ENCODE peak calls at places on chromosomes 12 and 14, in ten cellular contexts. I is activated T-cell treated with anti-CD3 and anti-CD28 coated beads, Interleukin-2, amount 50 U/mL, for 1 hour; F is NCI-H1436; U is PC-3; D is GM18507; X is stimulated activated CD4-positive, alpha-beta T cell treated with anti-CD3 and anti-CD28 coated beads, Interleukin-1b, Interleukin-23, amount 100 ng/mL, for 1 hour; M is amniotic stem cell; H is mesenchymal stem cell; J is GM19239; B is HS-5. K is an unnamed sample.

GRCh38 chr12:2080604-2081003 is 27.8 kb downstream of the CACNA1C start:
- DNase-seq in I (no peak), F (no peak), U (no peak), D (no peak), X (no peak), M (no peak), H (no peak), J (no peak), B (no peak), K (no peak)

GRCh38 chr12:106205208-106206069 is 42.4 kb downstream of the CKAP4 start:
- DNase-seq in I (no peak), F (no peak), U (peak), D (no peak), X (no peak), M (no peak), H (no peak), J (no peak), B (no peak), K (no peak)

GRCh38 chr12:117119592-117120198 is 20.5 kb upstream of the TESC start:
- DNase-seq in I (peak), F (peak), U (peak), D (peak), X (no peak), M (no peak), H (peak), J (peak), B (no peak), K (peak)

GRCh38 chr12:90490355-90490754 is 464.6 kb downstream of the CCER1 start:
- DNase-seq in I (no peak), F (no peak), U (no peak), D (no peak), X (no peak), M (no peak), H (no peak), J (no peak), B (no peak), K (no peak)

GRCh38 chr12:133222211-133222610 is 13.5 kb downstream of the ANHX start:
- DNase-seq in I (no peak), F (no peak), U (no peak), D (no peak), X (no peak), M (no peak), H (no peak), J (no peak), B (no peak), K (no peak)

GRCh38 chr12:27331299-27331926 is 1.2 kb upstream of the BMAL2 start:
- DNase-seq in I (no peak), F (no peak), U (peak), D (peak), X (no peak), M (peak), H (peak), J (peak), B (peak), K (no peak)

GRCh38 chr14:104864267-104865068 is 600 bp upstream of the CEP170B start:
- DNase-seq in I (no peak), F (no peak), U (peak), D (no peak), X (no peak), M (no peak), H (no peak), J (no peak), B (no peak), K (no peak)

GRCh38 chr12:130557201-130557600 is 158.9 kb downstream of the RIMBP2 start:
- DNase-seq in I (no peak), F (no peak), U (no peak), D (no peak), X (no peak), M (no peak), H (no peak), J (no peak), B (no peak), K (no peak)

GRCh38 chr14:99127651-99128167 is 144.3 kb downstream of the BCL11B start:
- DNase-seq in I (no peak), F (no peak), U (peak), D (no peak), X (no peak), M (no peak), H (no peak), J (no peak), B (no peak), K (no peak)

GRCh38 chr12:122023339-122024131 is 1.9 kb downstream of the BCL7A start:
- DNase-seq in I (no peak), F (no peak), U (peak), D (no peak), X (no peak), M (peak), H (peak), J (no peak), B (peak), K (no peak)

GRCh38 chr14:65790185-65790815 is 377.8 kb downstream of the FUT8 start:
- DNase-seq in I (no peak), F (no peak), U (no peak), D (no peak), X (no peak), M (no peak), H (no peak), J (no peak), B (no peak), K (no peak)

GRCh38 chr12:53048780-53049401 is 974 bp upstream of the TNS2 start:
- DNase-seq in I (no peak), F (no peak), U (no peak), D (no peak), X (no peak), M (no peak), H (peak), J (no peak), B (no peak), K (no peak)

GRCh38 chr12:117049295-117049694 is 49.9 kb downstream of the TESC start:
- DNase-seq in I (no peak), F (no peak), U (no peak), D (no peak), X (no peak), M (no peak), H (no peak), J (no peak), B (no peak), K (no peak)

GRCh38 chr14:90456551-90456950 is 59.7 kb downstream of the CALM1 start:
- DNase-seq in I (no peak), F (no peak), U (no peak), D (no peak), X (no peak), M (no peak), H (no peak), J (no peak), B (no peak), K (no peak)

GRCh38 chr12:18139989-18140596 is 50.1 kb upstream of the RERGL start:
- DNase-seq in I (no peak), F (peak), U (peak), D (no peak), X (no peak), M (peak), H (peak), J (no peak), B (peak), K (no peak)

GRCh38 chr12:13911756-13912554 is 69.4 kb downstream of the GRIN2B start:
- DNase-seq in I (no peak), F (no peak), U (no peak), D (no peak), X (no peak), M (no peak), H (no peak), J (no peak), B (no peak), K (no peak)

GRCh38 chr12:4720637-4720995 is 416 bp downstream of the GALNT8 start:
- DNase-seq in I (no peak), F (no peak), U (no peak), D (no peak), X (no peak), M (no peak), H (no peak), J (no peak), B (no peak), K (peak)

GRCh38 chr12:80659512-80660094 is 47.8 kb upstream of the MYF6 start:
- DNase-seq in I (no peak), F (no peak), U (no peak), D (no peak), X (no peak), M (no peak), H (no peak), J (no peak), B (no peak), K (no peak)

GRCh38 chr12:15540469-15540872 is 218.2 kb downstream of the PTPRO start:
- DNase-seq in I (no peak), F (no peak), U (no peak), D (no peak), X (no peak), M (no peak), H (peak), J (no peak), B (peak), K (no peak)

GRCh38 chr12:2244013-2244861 is 191.4 kb downstream of the CACNA1C start:
- DNase-seq in I (no peak), F (peak), U (peak), D (no peak), X (no peak), M (peak), H (peak), J (no peak), B (peak), K (peak)

K was measured in iPS DF 6.9.